ENCODE peak calls at places on chromosomes 6 and 20, in four cellular contexts. S is fibroblast of lung, O is ascending aorta, U is Peyer's patch. H is an unnamed sample.

GRCh38 chr6:72386324-72386723 is 235.5 kb upstream of the KCNQ5 start:
- DNase-seq in U (no peak), O (no peak), S (peak; percentile 18), H (peak; percentile 6)

GRCh38 chr6:41785689-41786450 is 1.6 kb upstream of the TOMM6 start:
- DNase-seq in U (no peak), O (no peak), S (peak; percentile 23), H (no peak)

GRCh38 chr20:46119028-46119546 is 973 bp downstream of the CD40 start:
- DNase-seq in U (peak; percentile 58), O (no peak), S (no peak), H (no peak)

GRCh38 chr6:33320315-33321181 is 3.0 kb upstream of the ZBTB22 start:
- DNase-seq in U (no peak), O (no peak), S (peak; percentile 94), H (peak; percentile 92)

GRCh38 chr6:83488448-83488847 is 23.9 kb upstream of the PRSS35 start:
- DNase-seq in O (no peak), S (no peak), U (no peak), H (no peak)

GRCh38 chr20:51276331-51276730 is 253.4 kb upstream of the KCNG1 start:
- DNase-seq in S (no peak), O (no peak), U (no peak), H (no peak)

GRCh38 chr20:63861365-63861934 is at the start of gene ABHD16B:
- DNase-seq in U (no peak), O (no peak), S (no peak), H (no peak)

GRCh38 chr6:138972226-138972665 is 15.8 kb downstream of the REPS1 start:
- DNase-seq in S (peak; percentile 37), U (no peak), O (no peak), H (peak; percentile 58)

GRCh38 chr6:147530132-147531060 is 21.9 kb downstream of the SAMD5 start:
- DNase-seq in U (no peak), S (no peak), O (no peak), H (no peak)

GRCh38 chr6:135779213-135779612 is 72.3 kb upstream of the PDE7B start:
- DNase-seq in U (no peak), S (no peak), O (no peak), H (no peak)
- TF ChIP-seq CTCF in U (no peak), S (no peak), O (no peak), H (no peak)

GRCh38 chr20:44598413-44599290 is 16.3 kb downstream of the PKIG start:
- DNase-seq in O (no peak), S (peak; percentile 28), U (peak; percentile 50), H (no peak)
- TF ChIP-seq CTCF in O (no peak), S (no peak), U (no peak), H (no peak)

DNA sequence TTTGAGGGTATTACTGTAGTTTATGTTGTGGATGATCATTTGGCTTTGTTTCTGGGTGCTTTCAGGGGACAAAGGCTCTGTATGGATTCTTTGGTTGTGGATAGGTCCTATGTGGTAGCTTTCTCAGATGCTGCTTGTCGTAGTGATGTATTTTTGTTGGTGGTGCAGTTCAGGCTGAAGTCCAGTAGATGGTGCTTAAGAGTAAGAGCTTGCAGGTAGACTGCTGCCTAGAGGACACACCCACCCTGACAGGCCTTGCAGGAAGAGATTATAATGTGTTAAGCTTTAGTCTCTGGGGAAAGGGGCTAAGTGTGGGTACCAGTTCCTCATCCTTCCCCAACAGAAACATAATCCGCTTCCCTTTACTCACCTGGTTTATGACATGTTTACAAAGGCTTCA is 62.6 kb upstream of the ADGRB3 start:
- DNase-seq in S (peak; percentile 33), U (no peak), O (no peak), H (peak; percentile 60)
- TF ChIP-seq CTCF in S (peak; percentile 22), U (no peak), O (no peak), H (peak; percentile 54)

DNA sequence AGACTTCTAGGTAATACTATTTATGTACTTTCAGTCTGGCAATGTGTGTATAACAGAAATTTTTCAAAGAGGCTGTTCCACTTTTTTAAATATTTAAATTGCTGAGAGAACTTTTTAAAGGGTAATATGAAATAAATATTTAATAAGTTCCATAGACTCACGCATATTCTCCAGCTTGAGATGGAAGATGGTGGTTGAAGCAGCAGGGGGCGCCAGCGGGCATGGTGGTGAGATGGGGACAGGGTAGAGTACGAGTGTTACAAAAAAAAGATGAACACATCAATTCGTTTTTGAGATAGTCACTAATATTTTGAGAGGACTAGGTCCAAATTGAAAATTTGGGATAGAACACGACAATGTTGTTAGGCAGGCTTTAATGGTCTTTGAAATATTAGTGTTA is 68.4 kb downstream of the RSPO3 start:
- DNase-seq in O (peak; percentile 13), S (no peak), U (peak; percentile 63), H (peak; percentile 57)
- TF ChIP-seq CTCF in O (no peak), S (peak; percentile 24), U (peak; percentile 32), H (peak; percentile 63)

DNA sequence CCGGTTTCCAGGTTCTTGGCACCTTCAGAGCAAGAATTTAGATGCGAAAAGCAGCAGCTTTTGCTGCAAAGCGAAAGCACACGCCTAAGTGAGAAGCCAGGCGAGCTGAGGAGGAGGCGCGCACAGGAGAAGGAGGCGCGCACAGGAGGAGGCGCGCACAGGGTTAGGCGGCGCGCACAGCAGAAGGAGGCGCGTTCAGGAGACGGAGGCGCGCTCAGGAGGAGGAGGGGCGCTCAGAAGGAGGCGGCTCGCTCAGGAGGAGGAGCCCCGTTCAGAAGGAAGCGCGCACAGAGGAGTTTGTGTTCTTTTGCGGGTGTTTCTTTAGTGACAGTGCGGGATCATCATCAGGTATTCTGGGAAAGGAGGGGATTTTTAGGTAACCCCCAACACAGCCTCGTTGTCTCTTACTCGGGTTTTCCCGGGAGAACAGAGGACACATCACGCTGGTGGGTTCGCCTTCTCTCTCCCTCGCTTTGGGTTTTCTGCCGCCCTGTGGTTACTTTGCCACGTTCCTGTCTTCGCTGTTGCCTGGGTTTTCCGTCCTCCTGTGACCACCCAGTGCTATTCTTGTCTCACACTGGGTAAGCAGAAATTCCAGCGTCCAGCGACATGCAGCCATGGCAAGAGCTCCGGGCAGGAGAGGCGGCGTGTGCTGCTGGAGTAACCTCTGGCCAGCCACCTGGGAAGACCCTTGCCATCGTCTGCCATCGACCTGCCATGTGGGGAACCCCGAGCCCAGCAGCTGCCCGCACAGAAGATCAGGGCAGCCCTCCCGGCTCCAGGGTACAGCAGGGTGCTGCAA is 47.0 kb downstream of the WDR27 start:
- DNase-seq in S (peak; percentile 73), U (peak; percentile 88), O (no peak), H (peak; percentile 80)
- TF ChIP-seq CTCF in S (peak; percentile 30), U (peak; percentile 35), O (no peak), H (peak; percentile 33)

GRCh38 chr6:90216081-90216977 is 80.3 kb downstream of the BACH2 start:
- DNase-seq in S (peak; percentile 49), O (no peak), U (peak; percentile 76), H (no peak)
- TF ChIP-seq CTCF in S (no peak), O (no peak), U (no peak), H (no peak)

GRCh38 chr6:119510246-119510645 is 160.7 kb upstream of the MAN1A1 start:
- DNase-seq in S (no peak), U (no peak), O (no peak), H (no peak)
- TF ChIP-seq CTCF in S (no peak), U (no peak), O (no peak), H (no peak)